ENCODE peak calls at places on chromosome 1, in seven cellular contexts. I is Karpas-422; Y is lower lobe of right lung; S is naive thymus-derived CD4-positive, alpha-beta T cell; M is CD4-positive, CD25-positive, alpha-beta regulatory T cell; B is small intestine; H is left ventricle myocardium inferior. A is an unnamed sample.

GRCh38 chr1:16979475-16980327 is 719 bp downstream of the MFAP2 start:
- DNase-seq in I (no peak), Y (no peak), S (no peak), M (no peak), B (no peak), H (no peak), A (no peak)

GRCh38 chr1:231094421-231094820 is 54.4 kb upstream of the FAM89A start:
- DNase-seq in I (no peak), Y (no peak), S (no peak), M (no peak), B (no peak), H (no peak), A (no peak)

GRCh38 chr1:77370588-77371306 is 88.9 kb downstream of the AK5 start:
- DNase-seq in I (no peak), Y (no peak), S (no peak), M (peak; percentile 26), B (no peak), H (no peak), A (no peak)

GRCh38 chr1:167492509-167492910 is 25.8 kb downstream of the CD247 start:
- DNase-seq in I (no peak), Y (no peak), S (peak; percentile 57), M (no peak), B (no peak), H (no peak), A (no peak)

GRCh38 chr1:46535063-46535462 is 16.4 kb downstream of the KNCN start:
- DNase-seq in I (peak; percentile 70), Y (no peak), S (no peak), M (peak; percentile 40), B (peak; percentile 44), H (no peak), A (no peak)

GRCh38 chr1:245863566-245864184 is 643.4 kb downstream of the SMYD3 start:
- DNase-seq in I (no peak), Y (no peak), S (no peak), M (no peak), B (no peak), H (no peak), A (no peak)

GRCh38 chr1:166484471-166484870 is 317.7 kb upstream of the FAM78B start:
- DNase-seq in I (no peak), Y (no peak), S (no peak), M (no peak), B (no peak), H (no peak), A (no peak)

GRCh38 chr1:97192872-97193572 is 471.4 kb downstream of the PTBP2 start:
- DNase-seq in I (no peak), Y (no peak), S (no peak), M (no peak), B (peak; percentile 74), H (no peak), A (no peak)

GRCh38 chr1:71859806-71860205 is 422.5 kb downstream of the NEGR1 start:
- DNase-seq in I (no peak), Y (no peak), S (no peak), M (no peak), B (no peak), H (no peak), A (no peak)

GRCh38 chr1:149843302-149844041 is 55.9 kb upstream of the BOLA1 start:
- DNase-seq in I (peak; percentile 59), Y (no peak), S (no peak), M (peak; percentile 42), B (peak; percentile 33), H (no peak), A (no peak)

GRCh38 chr1:224700915-224701531 is 84.9 kb downstream of the CNIH3 start:
- DNase-seq in I (peak; percentile 78), Y (no peak), S (no peak), M (peak; percentile 2), B (no peak), H (no peak), A (no peak)

GRCh38 chr1:207888647-207889046 is 22.3 kb downstream of the CD34 start:
- DNase-seq in I (no peak), Y (no peak), S (no peak), M (no peak), B (no peak), H (no peak), A (no peak)

GRCh38 chr1:207886227-207886626 is 24.7 kb downstream of the CD34 start:
- DNase-seq in I (no peak), Y (no peak), S (no peak), M (no peak), B (no peak), H (no peak), A (no peak)

GRCh38 chr1:207885129-207886032 is 25.5 kb downstream of the CD34 start:
- DNase-seq in I (peak; percentile 90), Y (peak; percentile 88), S (peak; percentile 68), M (peak; percentile 85), B (peak; percentile 80), H (peak; percentile 86), A (peak; percentile 90)

GRCh38 chr1:207890136-207890738 is 20.7 kb downstream of the CD34 start:
- DNase-seq in I (no peak), Y (no peak), S (no peak), M (no peak), B (peak; percentile 40), H (peak; percentile 80), A (peak; percentile 76)

GRCh38 chr1:207887542-207887941 is 23.4 kb downstream of the CD34 start:
- DNase-seq in I (no peak), Y (no peak), S (no peak), M (no peak), B (no peak), H (no peak), A (no peak)
- H3K4me1 ChIP-seq in I (peaks cover 14% of the 10 kb centered on the region), Y (peaks cover 89% of the 10 kb centered on the region), S (peaks cover 21% of the 10 kb centered on the region), M (peaks cover 17% of the 10 kb centered on the region), B (peaks cover 3% of the 10 kb centered on the region), H (peaks cover 100% of the 10 kb centered on the region), A (peaks cover 100% of the 10 kb centered on the region)

GRCh38 chr1:51575406-51576084 is 41.3 kb upstream of the OSBPL9 start:
- DNase-seq in I (no peak), Y (no peak), S (no peak), M (no peak), B (no peak), H (no peak), A (no peak)
- H3K4me1 ChIP-seq in I (peaks cover 28% of the 10 kb centered on the region), Y (peaks cover 11% of the 10 kb centered on the region), S (peaks cover 16% of the 10 kb centered on the region), M (peaks cover 11% of the 10 kb centered on the region), B (no peaks in the 10 kb centered on the region), H (peaks cover 23% of the 10 kb centered on the region), A (peaks cover 4% of the 10 kb centered on the region)

GRCh38 chr1:85576642-85577420 is 3.7 kb upstream of the CCN1 start:
- DNase-seq in I (no peak), Y (peak; percentile 87), S (peak; percentile 73), M (peak; percentile 73), B (peak; percentile 36), H (peak; percentile 90), A (peak; percentile 87)
- H3K4me1 ChIP-seq in I (no peaks in the 10 kb centered on the region), Y (peaks cover 23% of the 10 kb centered on the region), S (no peaks in the 10 kb centered on the region), M (peaks cover 19% of the 10 kb centered on the region), B (peaks cover 4% of the 10 kb centered on the region), H (peaks cover 65% of the 10 kb centered on the region), A (peaks cover 19% of the 10 kb centered on the region)

DNA sequence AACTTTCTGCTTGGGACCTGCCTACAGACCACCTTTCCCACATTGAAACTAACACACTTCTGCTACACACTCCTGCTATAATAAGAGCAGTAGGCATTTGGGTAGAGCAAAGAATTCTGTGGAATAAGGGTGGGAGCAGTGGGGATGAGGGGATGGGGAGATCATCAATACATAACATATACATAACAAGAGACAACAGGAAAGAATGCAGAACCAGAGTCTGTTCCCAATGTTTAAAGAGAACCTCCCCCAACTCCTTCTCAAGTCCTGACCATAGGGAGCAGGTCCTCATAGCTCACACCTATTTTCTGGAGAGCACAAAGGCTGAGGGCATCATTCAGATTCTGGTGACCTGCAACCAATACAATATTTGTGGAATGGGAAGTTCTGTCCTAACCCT is 121.6 kb upstream of the BARHL2 start:
- DNase-seq in I (no peak), Y (no peak), S (no peak), M (no peak), B (no peak), H (no peak), A (no peak)
- H3K4me1 ChIP-seq in I (no peaks in the 10 kb centered on the region), Y (peaks cover 21% of the 10 kb centered on the region), S (peaks cover 14% of the 10 kb centered on the region), M (peaks cover 13% of the 10 kb centered on the region), B (peaks cover 3% of the 10 kb centered on the region), H (peaks cover 22% of the 10 kb centered on the region), A (peaks cover 18% of the 10 kb centered on the region)

DNA sequence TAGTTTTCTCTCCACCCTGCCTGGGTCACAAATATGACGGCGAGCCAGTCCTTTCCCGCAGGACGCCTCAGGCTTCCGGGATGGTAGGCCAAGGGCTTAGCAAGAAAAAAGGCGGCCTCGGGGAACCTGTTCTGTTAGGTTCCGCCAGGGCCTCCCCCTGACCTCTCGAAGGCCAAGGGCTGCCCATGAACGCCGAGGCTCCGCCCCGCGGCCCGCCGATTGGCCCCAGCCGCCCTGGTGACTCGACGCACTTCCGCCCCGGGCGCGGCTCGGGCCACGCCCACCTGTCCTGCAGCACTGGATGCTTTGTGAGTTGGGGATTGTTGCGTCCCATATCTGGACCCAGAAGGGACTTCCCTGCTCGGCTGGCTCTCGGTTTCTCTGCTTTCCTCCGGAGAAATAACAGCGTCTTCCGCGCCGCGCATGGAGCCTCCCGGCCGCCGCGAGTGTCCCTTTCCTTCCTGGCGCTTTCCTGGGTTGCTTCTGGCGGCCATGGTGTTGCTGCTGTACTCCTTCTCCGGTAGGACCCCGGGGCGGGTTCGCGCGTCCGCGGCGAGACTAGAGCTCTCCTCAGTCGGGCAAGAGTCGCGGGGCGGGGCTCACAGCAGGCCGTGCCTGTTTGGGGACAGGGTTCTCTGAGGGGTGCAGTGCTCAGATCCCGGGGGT is at the start of gene CD46:
- DNase-seq in I (peak; percentile 96), Y (peak; percentile 99), S (peak; percentile 95), M (peak; percentile 97), B (peak; percentile 98), H (peak; percentile 97), A (peak; percentile 98)
- H3K4me1 ChIP-seq in I (peaks cover 72% of the 10 kb centered on the region), Y (peaks cover 66% of the 10 kb centered on the region), S (peaks cover 50% of the 10 kb centered on the region), M (peaks cover 50% of the 10 kb centered on the region), B (peaks cover 10% of the 10 kb centered on the region), H (peaks cover 84% of the 10 kb centered on the region), A (peaks cover 68% of the 10 kb centered on the region)

DNA sequence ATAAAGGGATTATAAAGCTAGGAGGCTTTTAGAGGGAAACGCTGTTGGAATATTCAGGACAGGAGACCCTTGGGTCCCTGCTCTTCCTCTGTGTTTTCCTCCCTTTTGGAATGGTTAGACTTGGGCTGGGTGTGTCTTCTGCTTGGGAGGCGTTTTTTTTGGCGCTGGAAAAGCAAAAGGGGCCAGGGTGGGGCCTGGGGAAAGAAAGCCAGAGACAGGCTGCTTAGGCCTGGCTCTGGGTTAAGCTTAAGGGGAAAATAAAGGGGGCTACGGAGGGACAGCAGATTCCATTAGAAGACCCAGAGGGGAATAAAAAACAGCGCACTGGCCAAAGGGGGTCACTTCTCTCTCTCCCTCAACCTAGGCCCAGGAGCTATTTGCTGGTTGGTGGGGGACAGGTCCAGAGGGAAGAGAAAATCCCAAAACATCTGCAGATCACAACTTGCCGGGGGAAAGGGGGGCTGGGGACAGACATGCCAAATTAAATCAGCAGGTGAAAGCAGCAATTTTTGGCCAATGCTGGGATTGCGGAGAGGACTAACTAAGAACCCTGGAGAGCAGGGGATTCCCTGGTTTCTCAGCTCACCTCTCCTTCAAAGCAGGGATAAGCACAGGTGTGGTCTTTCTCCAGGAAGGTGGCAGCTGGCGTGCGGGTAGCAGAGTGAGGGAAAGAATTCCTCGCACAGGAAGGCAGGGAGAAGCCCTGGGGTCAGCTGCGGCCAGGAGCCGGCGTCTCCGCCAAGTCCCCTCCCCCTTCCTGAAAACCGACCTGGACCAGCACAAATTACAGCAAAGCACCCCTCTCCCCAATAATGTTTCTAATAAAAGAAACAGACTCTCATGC is 82.2 kb upstream of the AK4 start:
- DNase-seq in I (no peak), Y (peak; percentile 55), S (no peak), M (no peak), B (peak; percentile 29), H (peak; percentile 44), A (peak; percentile 47)
- H3K4me1 ChIP-seq in I (peaks cover 15% of the 10 kb centered on the region), Y (peaks cover 58% of the 10 kb centered on the region), S (peaks cover 34% of the 10 kb centered on the region), M (peaks cover 59% of the 10 kb centered on the region), B (peaks cover 9% of the 10 kb centered on the region), H (peaks cover 68% of the 10 kb centered on the region), A (peaks cover 59% of the 10 kb centered on the region)

A was measured in heart right ventricle.